ENCODE peak calls at places on chromosomes 11 and 22, in five cellular contexts. One of them, this sample, is unnamed.

GRCh38 chr11:69563946-69564780 is 76.8 kb upstream of the CCND1 start:
- DNase-seq in pancreas: no peak
- DNase-seq in ovary: no peak
- DNase-seq in PC-3: no peak
- DNase-seq in Peyer's patch: no peak
- DNase-seq in this sample: no peak

GRCh38 chr22:17808688-17809403 is 34.6 kb upstream of the BID start:
- DNase-seq in pancreas: peak
- DNase-seq in ovary: no peak
- DNase-seq in PC-3: no peak
- DNase-seq in Peyer's patch: no peak
- DNase-seq in this sample: no peak

GRCh38 chr11:35235944-35236666 is 97.1 kb downstream of the CD44 start:
- DNase-seq in pancreas: peak
- DNase-seq in ovary: no peak
- DNase-seq in PC-3: peak
- DNase-seq in Peyer's patch: peak
- DNase-seq in this sample: no peak

GRCh38 chr11:26137651-26138050 is 194.3 kb upstream of the ANO3 start:
- DNase-seq in pancreas: no peak
- DNase-seq in ovary: no peak
- DNase-seq in PC-3: no peak
- DNase-seq in Peyer's patch: no peak
- DNase-seq in this sample: no peak

GRCh38 chr22:29972121-29972520 is 89.1 kb downstream of the MTMR3 start:
- DNase-seq in pancreas: no peak
- DNase-seq in ovary: no peak
- DNase-seq in PC-3: no peak
- DNase-seq in Peyer's patch: no peak
- DNase-seq in this sample: no peak

GRCh38 chr11:43687120-43687791 is 6.7 kb downstream of the HSD17B12 start:
- DNase-seq in pancreas: no peak
- DNase-seq in ovary: no peak
- DNase-seq in PC-3: peak
- DNase-seq in Peyer's patch: no peak
- DNase-seq in this sample: no peak

GRCh38 chr11:29629281-29629680 is 387.5 kb downstream of the KCNA4 start:
- DNase-seq in pancreas: no peak
- DNase-seq in ovary: no peak
- DNase-seq in PC-3: peak
- DNase-seq in Peyer's patch: no peak
- DNase-seq in this sample: no peak

GRCh38 chr22:17483670-17484372 is 79.5 kb upstream of the SLC25A18 start:
- DNase-seq in pancreas: no peak
- DNase-seq in ovary: no peak
- DNase-seq in PC-3: no peak
- DNase-seq in Peyer's patch: no peak
- DNase-seq in this sample: no peak

GRCh38 chr11:1881442-1882264 is 10.0 kb downstream of the PRR33 start:
- DNase-seq in pancreas: peak
- DNase-seq in ovary: peak
- DNase-seq in PC-3: no peak
- DNase-seq in Peyer's patch: peak
- DNase-seq in this sample: peak

GRCh38 chr22:47406180-47406723 is 643.8 kb downstream of the TBC1D22A start:
- DNase-seq in pancreas: no peak
- DNase-seq in ovary: no peak
- DNase-seq in PC-3: no peak
- DNase-seq in Peyer's patch: peak
- DNase-seq in this sample: no peak

GRCh38 chr22:41508770-41509170 is 35.5 kb downstream of the POLR3H start:
- DNase-seq in pancreas: no peak
- DNase-seq in ovary: no peak
- DNase-seq in PC-3: no peak
- DNase-seq in Peyer's patch: no peak
- DNase-seq in this sample: no peak

GRCh38 chr22:46052331-46052771 is 75.4 kb upstream of the WNT7B start:
- DNase-seq in pancreas: peak
- DNase-seq in ovary: peak
- DNase-seq in PC-3: no peak
- DNase-seq in Peyer's patch: peak
- DNase-seq in this sample: peak

DNA sequence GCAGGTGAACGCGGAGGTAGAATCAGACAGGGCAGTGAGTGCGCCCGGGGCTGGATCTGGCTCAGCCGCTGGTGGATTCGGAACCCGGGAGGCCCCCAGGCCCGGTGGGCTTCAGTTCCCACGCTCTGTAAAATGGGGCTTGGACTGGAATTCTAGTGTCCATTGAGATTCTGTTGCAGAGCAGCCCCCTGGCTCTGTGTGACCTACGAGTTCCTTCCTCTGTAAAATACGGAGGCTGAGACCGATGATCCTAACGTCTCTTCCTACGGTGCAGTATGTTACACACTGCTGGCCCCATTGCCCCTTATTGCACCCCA is 14.9 kb downstream of the SSH3 start:
- DNase-seq in pancreas: no peak
- DNase-seq in ovary: no peak
- DNase-seq in PC-3: peak
- DNase-seq in Peyer's patch: no peak
- DNase-seq in this sample: no peak
- H3K27ac ChIP-seq in pancreas: peak
- H3K27ac ChIP-seq in ovary: peak
- H3K27ac ChIP-seq in PC-3: peak
- H3K27ac ChIP-seq in Peyer's patch: peak
- H3K27ac ChIP-seq in this sample: peak

DNA sequence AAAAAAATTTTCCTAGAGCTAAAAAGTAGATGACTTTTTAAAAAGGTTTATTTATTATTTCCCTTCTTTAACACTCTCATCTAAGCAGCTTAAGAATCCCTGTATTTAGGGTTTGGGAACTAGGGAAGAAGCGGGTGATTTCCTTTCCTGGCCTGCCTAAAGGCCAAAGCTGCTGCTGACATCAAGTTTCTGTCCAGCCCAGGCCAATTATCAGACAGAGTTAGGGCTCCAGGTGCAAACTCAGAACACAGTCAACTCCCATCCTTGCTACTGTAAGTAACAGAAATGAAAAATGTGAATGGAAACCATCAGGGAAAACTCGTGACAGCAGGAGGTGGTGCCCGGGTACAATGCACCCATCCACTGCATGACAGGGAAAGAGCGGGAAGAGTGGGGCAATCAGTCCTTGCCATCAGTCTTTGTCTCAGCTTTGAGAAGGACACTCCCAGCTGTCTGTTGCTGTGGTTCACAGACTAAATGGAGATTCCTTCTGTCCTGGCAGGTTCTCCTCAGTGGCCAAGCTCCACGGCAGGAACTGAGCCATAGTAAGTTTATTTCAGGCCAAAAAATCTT is 109.0 kb downstream of the CCDC81 start:
- DNase-seq in pancreas: no peak
- DNase-seq in ovary: no peak
- DNase-seq in PC-3: no peak
- DNase-seq in Peyer's patch: no peak
- DNase-seq in this sample: no peak
- H3K27ac ChIP-seq in pancreas: peak
- H3K27ac ChIP-seq in ovary: no peak
- H3K27ac ChIP-seq in PC-3: peak
- H3K27ac ChIP-seq in Peyer's patch: peak
- H3K27ac ChIP-seq in this sample: no peak

DNA sequence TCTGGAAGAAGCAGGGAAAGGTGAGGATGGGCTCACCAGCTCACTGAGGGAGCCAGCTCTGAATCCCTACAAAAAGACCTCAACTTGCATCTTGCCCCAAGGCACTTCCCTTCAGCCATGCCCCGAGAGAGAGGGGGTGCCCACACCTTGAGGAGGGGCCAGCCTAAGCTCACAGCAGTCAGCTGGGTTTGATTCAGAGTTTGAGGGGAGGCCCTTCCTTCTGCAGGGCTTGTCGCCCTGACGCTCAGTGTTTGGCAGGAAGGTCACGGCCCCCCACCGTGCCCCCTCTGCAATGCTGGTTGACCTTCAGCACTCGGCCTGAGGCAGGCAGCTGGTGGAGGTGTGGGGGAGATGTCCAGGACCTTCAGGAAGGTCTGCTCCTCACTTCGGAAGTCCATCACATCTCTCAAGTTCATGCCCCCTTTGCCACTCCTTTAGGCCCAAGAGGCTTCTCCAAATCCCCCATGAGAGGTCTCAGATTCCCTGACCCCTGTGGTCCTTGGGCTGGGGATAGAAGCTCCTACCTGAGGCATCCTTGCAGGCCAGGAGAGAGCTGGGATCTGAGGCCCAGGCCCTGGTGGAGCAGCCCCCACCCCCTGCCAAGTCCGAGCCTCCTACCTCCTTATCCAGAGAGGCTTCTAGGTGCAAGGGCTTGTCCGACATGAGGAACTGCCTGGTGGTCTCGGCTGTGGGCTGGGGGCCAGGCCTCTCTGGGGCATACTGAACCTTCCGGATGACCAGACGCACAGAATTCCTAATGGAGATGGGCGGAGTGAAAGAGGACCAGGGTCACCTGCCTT is 37.6 kb downstream of the TPBGL start:
- DNase-seq in pancreas: no peak
- DNase-seq in ovary: no peak
- DNase-seq in PC-3: no peak
- DNase-seq in Peyer's patch: peak
- DNase-seq in this sample: peak
- H3K27ac ChIP-seq in pancreas: no peak
- H3K27ac ChIP-seq in ovary: no peak
- H3K27ac ChIP-seq in PC-3: no peak
- H3K27ac ChIP-seq in Peyer's patch: no peak
- H3K27ac ChIP-seq in this sample: peak

DNA sequence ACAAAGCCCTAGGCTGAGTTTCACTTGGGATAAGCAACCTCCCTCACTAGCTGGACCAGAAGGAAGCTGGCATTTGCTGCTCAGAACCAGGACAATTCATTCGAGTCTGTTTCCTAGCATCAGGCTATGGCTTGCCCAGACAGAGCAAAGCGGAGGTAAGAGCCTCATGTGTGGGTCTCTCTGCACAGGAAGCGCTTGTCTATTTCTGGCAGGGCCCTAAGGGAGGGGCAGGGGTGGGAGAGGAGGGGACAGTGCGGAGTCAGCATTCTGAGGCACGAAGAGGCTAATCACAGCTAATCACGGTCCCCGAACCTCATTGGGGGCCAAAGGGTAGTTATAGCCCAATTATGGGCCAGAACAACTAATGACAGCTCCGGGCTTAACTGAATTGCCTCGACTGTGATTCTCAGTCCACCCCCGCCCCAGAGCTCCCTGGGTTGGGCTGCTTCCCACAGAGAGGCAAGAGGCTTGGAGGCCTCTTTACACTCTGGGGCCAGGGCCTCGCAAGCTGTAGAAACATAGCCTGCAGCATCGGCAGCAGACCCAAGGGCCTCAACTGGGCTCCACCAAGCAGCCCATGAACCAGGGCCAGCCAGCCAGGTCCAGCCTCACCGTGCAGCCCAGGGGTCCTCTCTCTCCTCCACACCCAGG is 72.7 kb upstream of the PRDM11 start:
- DNase-seq in pancreas: no peak
- DNase-seq in ovary: no peak
- DNase-seq in PC-3: no peak
- DNase-seq in Peyer's patch: no peak
- DNase-seq in this sample: no peak
- H3K27ac ChIP-seq in pancreas: no peak
- H3K27ac ChIP-seq in ovary: no peak
- H3K27ac ChIP-seq in PC-3: no peak
- H3K27ac ChIP-seq in Peyer's patch: no peak
- H3K27ac ChIP-seq in this sample: peak

GRCh38 chr11:128622137-128622523 is 34.8 kb upstream of the ETS1 start:
- DNase-seq in pancreas: no peak
- DNase-seq in ovary: no peak
- DNase-seq in PC-3: no peak
- DNase-seq in Peyer's patch: no peak
- DNase-seq in this sample: no peak
- H3K27ac ChIP-seq in pancreas: no peak
- H3K27ac ChIP-seq in ovary: no peak
- H3K27ac ChIP-seq in PC-3: peak
- H3K27ac ChIP-seq in Peyer's patch: no peak
- H3K27ac ChIP-seq in this sample: peak

GRCh38 chr11:16898274-16898985 is 115.8 kb downstream of the PLEKHA7 start:
- DNase-seq in pancreas: no peak
- DNase-seq in ovary: no peak
- DNase-seq in PC-3: no peak
- DNase-seq in Peyer's patch: no peak
- DNase-seq in this sample: no peak
- H3K27ac ChIP-seq in pancreas: no peak
- H3K27ac ChIP-seq in ovary: no peak
- H3K27ac ChIP-seq in PC-3: no peak
- H3K27ac ChIP-seq in Peyer's patch: no peak
- H3K27ac ChIP-seq in this sample: no peak

GRCh38 chr22:26321469-26321913 is 107.6 kb upstream of the ASPHD2 start:
- DNase-seq in pancreas: no peak
- DNase-seq in ovary: no peak
- DNase-seq in PC-3: peak
- DNase-seq in Peyer's patch: no peak
- DNase-seq in this sample: no peak

GRCh38 chr22:26324150-26324549 is 104.9 kb upstream of the ASPHD2 start:
- DNase-seq in pancreas: no peak
- DNase-seq in ovary: no peak
- DNase-seq in PC-3: no peak
- DNase-seq in Peyer's patch: no peak
- DNase-seq in this sample: no peak

GRCh38 chr22:26320469-26320868 is 108.6 kb upstream of the ASPHD2 start:
- DNase-seq in pancreas: no peak
- DNase-seq in ovary: no peak
- DNase-seq in PC-3: no peak
- DNase-seq in Peyer's patch: no peak
- DNase-seq in this sample: no peak

GRCh38 chr22:26322179-26322905 is 106.7 kb upstream of the ASPHD2 start:
- DNase-seq in pancreas: no peak
- DNase-seq in ovary: no peak
- DNase-seq in PC-3: peak
- DNase-seq in Peyer's patch: no peak
- DNase-seq in this sample: no peak

DNA sequence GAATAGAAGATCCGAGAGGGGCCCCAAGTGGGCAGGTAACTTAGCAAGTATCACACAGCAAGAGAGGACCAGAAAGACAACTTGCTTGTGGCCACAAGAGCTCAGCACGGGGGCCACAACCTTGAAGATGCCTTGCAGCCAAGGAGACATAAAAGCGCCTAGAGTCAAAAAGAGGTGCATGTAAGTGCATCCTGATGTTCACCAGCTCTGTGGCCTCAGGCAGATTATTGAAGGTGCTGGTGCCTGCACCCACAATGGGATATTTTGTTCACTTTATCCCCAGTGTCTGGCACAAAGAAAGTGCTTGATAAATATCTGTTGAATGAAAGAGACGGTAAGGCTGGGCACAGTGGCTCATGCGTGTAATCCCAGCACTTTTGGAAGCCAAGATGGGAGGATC is 106.0 kb upstream of the ASPHD2 start:
- DNase-seq in pancreas: no peak
- DNase-seq in ovary: no peak
- DNase-seq in PC-3: no peak
- DNase-seq in Peyer's patch: no peak
- DNase-seq in this sample: no peak
- H3K27ac ChIP-seq in pancreas: no peak
- H3K27ac ChIP-seq in ovary: no peak
- H3K27ac ChIP-seq in PC-3: no peak
- H3K27ac ChIP-seq in Peyer's patch: no peak
- H3K27ac ChIP-seq in this sample: no peak